ENCODE peak calls at places on chromosomes 16 and 17, in four cellular contexts. V is hepatocyte, G is MM.1S, S is PC-3. D is an unnamed sample. For H3K9me3, the result is how much of the 10 kb centered on the place peaks cover.

GRCh38 chr17:19013806-19014627 is 9.5 kb upstream of the FAM83G start:
- DNase-seq in G (no peak), S (no peak), V (no peak), D (peak)

GRCh38 chr17:30831663-30832437 is at the start of gene ATAD5:
- DNase-seq in G (peak), S (peak), V (peak), D (peak)

GRCh38 chr17:37506678-37507077 is 17.0 kb downstream of the DUSP14 start:
- DNase-seq in S (peak), V (peak), G (peak), D (peak)

GRCh38 chr17:40499551-40500189 is 1.8 kb downstream of the TNS4 start:
- DNase-seq in G (no peak), V (peak), S (peak), D (peak)

GRCh38 chr17:39626671-39627169 is at the start of gene PPP1R1B:
- DNase-seq in G (no peak), S (no peak), V (no peak), D (peak)

GRCh38 chr16:88582912-88583575 is 12.8 kb downstream of the ZC3H18 start:
- DNase-seq in G (no peak), V (no peak), S (no peak), D (no peak)

GRCh38 chr17:36849871-36850348 is 87.4 kb upstream of the LHX1 start:
- DNase-seq in S (peak), V (no peak), G (no peak), D (peak)

GRCh38 chr17:52470553-52470952 is 312.0 kb upstream of the CA10 start:
- DNase-seq in V (no peak), S (no peak), G (no peak), D (no peak)

GRCh38 chr17:75181608-75182318 is 996 bp downstream of the SUMO2 start:
- DNase-seq in V (peak), G (peak), S (no peak), D (peak)

GRCh38 chr16:20814761-20815160 is 8.4 kb downstream of the REXO5 start:
- DNase-seq in V (no peak), G (no peak), S (peak), D (no peak)

GRCh38 chr16:69486724-69487123 is 62.3 kb downstream of the CYB5B start:
- DNase-seq in G (no peak), S (no peak), V (no peak), D (no peak)

GRCh38 chr16:728131-728889 is 1.4 kb downstream of the HAGHL start:
- DNase-seq in G (peak), V (peak), S (peak), D (peak)

GRCh38 chr17:41555105-41555887 is 16.6 kb downstream of the KRT9 start:
- DNase-seq in S (no peak), G (no peak), V (no peak), D (no peak)

GRCh38 chr16:27640277-27640600 is 90.3 kb downstream of the KATNIP start:
- DNase-seq in G (no peak), V (no peak), S (peak), D (no peak)

GRCh38 chr17:50892101-50892776 is 26.1 kb upstream of the TOB1 start:
- DNase-seq in G (no peak), V (no peak), S (peak), D (no peak)

GRCh38 chr16:2756288-2757015 is 4.0 kb downstream of the SRRM2 start:
- DNase-seq in G (no peak), S (no peak), V (no peak), D (no peak)

GRCh38 chr16:48395375-48395774 is 10.2 kb upstream of the SIAH1 start:
- DNase-seq in S (no peak), V (no peak), G (no peak), D (no peak)

GRCh38 chr16:84761448-84762368 is 58.1 kb upstream of the CRISPLD2 start:
- DNase-seq in V (no peak), G (no peak), S (no peak), D (peak)

GRCh38 chr16:58152246-58152868 is 23.2 kb upstream of the CFAP20 start:
- DNase-seq in V (no peak), S (no peak), G (no peak), D (no peak)

GRCh38 chr16:23869052-23869451 is 33.3 kb downstream of the PRKCB start:
- DNase-seq in S (no peak), G (no peak), V (no peak), D (no peak)

GRCh38 chr17:58415371-58416055 is 1.8 kb downstream of the RNF43 start:
- DNase-seq in S (peak), V (peak), G (no peak), D (no peak)

GRCh38 chr16:3951861-3952332 is 71.4 kb upstream of the CREBBP start:
- DNase-seq in V (no peak), G (no peak), S (no peak), D (peak)

GRCh38 chr16:88377961-88378360 is 4.8 kb upstream of the ZNF469 start:
- DNase-seq in S (no peak), V (no peak), G (no peak), D (no peak)

GRCh38 chr17:74334393-74335039 is 8.5 kb downstream of the KIF19 start:
- DNase-seq in S (no peak), V (no peak), G (no peak), D (peak)

GRCh38 chr17:45230787-45231480 is 9.2 kb downstream of the FMNL1 start:
- DNase-seq in V (no peak), S (peak), G (no peak), D (peak)

GRCh38 chr17:35299108-35299507 is 56.2 kb downstream of the SLFN5 start:
- DNase-seq in G (no peak), V (no peak), S (peak), D (no peak)

GRCh38 chr16:90078594-90078895 is 1.4 kb upstream of the PRDM7 start:
- DNase-seq in V (no peak), G (no peak), S (no peak), D (no peak)

GRCh38 chr17:68821860-68822693 is 133.1 kb downstream of the ABCA8 start:
- DNase-seq in G (no peak), V (peak), S (peak), D (peak)

GRCh38 chr16:77788196-77789084 is at the start of gene VAT1L:
- DNase-seq in S (no peak), G (peak), V (peak), D (peak)

GRCh38 chr16:4958510-4959111 is 481 bp downstream of the SEC14L5 start:
- DNase-seq in V (no peak), S (no peak), G (no peak), D (no peak)

GRCh38 chr16:21100447-21100846 is 50.2 kb downstream of the DNAH3 start:
- DNase-seq in S (peak), G (no peak), V (peak), D (peak)

GRCh38 chr16:50303041-50303604 is 36.8 kb downstream of the ADCY7 start:
- DNase-seq in S (no peak), G (no peak), V (no peak), D (no peak)

GRCh38 chr17:40820228-40820838 is 2.1 kb downstream of the KRT10 start:
- DNase-seq in S (no peak), V (no peak), G (no peak), D (peak)

GRCh38 chr16:51523400-51523799 is 372.3 kb upstream of the SALL1 start:
- DNase-seq in S (no peak), V (no peak), G (no peak), D (peak)

GRCh38 chr17:79006001-79006400 is 3.6 kb downstream of the CANT1 start:
- DNase-seq in G (no peak), S (no peak), V (no peak), D (no peak)

GRCh38 chr17:78120971-78121800 is 7.4 kb downstream of the TMC6 start:
- DNase-seq in S (no peak), V (no peak), G (peak), D (no peak)

GRCh38 chr17:79160980-79161621 is 86.5 kb downstream of the ENGASE start:
- DNase-seq in G (peak), S (peak), V (no peak), D (no peak)

GRCh38 chr16:88370365-88370764 is 12.4 kb upstream of the ZNF469 start:
- DNase-seq in G (no peak), S (no peak), V (no peak), D (no peak)

GRCh38 chr17:78159575-78160158 is 8.7 kb upstream of the SYNGR2 start:
- DNase-seq in S (peak), V (no peak), G (no peak), D (peak)

GRCh38 chr17:5770556-5771270 is 186.4 kb upstream of the NLRP1 start:
- DNase-seq in V (no peak), S (no peak), G (no peak), D (no peak)
- TF ChIP-seq EZH2phosphoT487 in V (no peak), S (no peak), G (no peak), D (no peak)

GRCh38 chr17:83195330-83196087 is 116.1 kb downstream of the METRNL start:
- DNase-seq in G (no peak), S (no peak), V (no peak), D (peak)

GRCh38 chr17:83194761-83195329 is 115.4 kb downstream of the METRNL start:
- DNase-seq in G (no peak), S (no peak), V (no peak), D (peak)

GRCh38 chr17:83198366-83199341 is 119.2 kb downstream of the METRNL start:
- DNase-seq in V (no peak), G (peak), S (no peak), D (no peak)

GRCh38 chr17:83196088-83196765 is 116.8 kb downstream of the METRNL start:
- DNase-seq in G (no peak), V (no peak), S (no peak), D (peak)

GRCh38 chr17:83196973-83197880 is 117.8 kb downstream of the METRNL start:
- DNase-seq in V (no peak), G (no peak), S (no peak), D (peak)
- H3K9me3 ChIP-seq in V (under half), G (under half), S (under half), D (under half)

GRCh38 chr16:79632289-79632688 is 31.8 kb upstream of the MAF start:
- DNase-seq in S (no peak), V (peak), G (no peak), D (no peak)

GRCh38 chr16:79625738-79626137 is 25.2 kb upstream of the MAF start:
- DNase-seq in G (peak), S (no peak), V (no peak), D (no peak)

GRCh38 chr16:79627092-79627491 is 26.6 kb upstream of the MAF start:
- DNase-seq in V (no peak), G (no peak), S (no peak), D (no peak)

GRCh38 chr16:79629003-79629402 is 28.5 kb upstream of the MAF start:
- DNase-seq in G (no peak), S (no peak), V (no peak), D (no peak)

DNA sequence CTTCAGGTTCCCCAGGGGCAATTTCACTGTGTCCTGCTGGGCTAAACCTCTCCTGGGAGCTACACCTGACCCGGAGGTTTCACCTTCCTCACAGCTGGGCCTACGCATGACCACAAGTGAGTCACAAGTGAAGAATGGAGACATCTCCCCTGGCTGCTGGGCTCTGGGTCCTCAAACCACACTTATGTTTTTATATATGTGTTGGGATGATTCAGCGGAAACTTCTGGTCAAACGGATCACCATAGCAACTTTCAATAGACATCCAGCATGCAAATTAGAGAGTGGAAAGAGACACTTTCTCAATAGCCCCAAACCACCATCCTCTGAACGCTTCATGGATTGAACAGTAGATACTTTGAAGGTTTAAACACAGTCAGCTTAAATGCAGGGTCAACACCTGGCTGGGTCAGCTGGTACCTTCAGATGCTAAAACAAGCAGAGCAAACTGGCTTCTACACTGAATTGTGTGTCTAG is 28.0 kb upstream of the MAF start:
- DNase-seq in V (no peak), S (no peak), G (peak), D (no peak)
- TF ChIP-seq EZH2phosphoT487 in V (no peak), S (no peak), G (no peak), D (no peak)

GRCh38 chr17:7667616-7668406 is 17.1 kb downstream of the ATP1B2 start:
- DNase-seq in G (no peak), S (no peak), V (no peak), D (no peak)
- H3K9me3 ChIP-seq in G (under half), S (under half), V (under half), D (under half)

D was measured in GM23248.